ENCODE peak calls at places on chromosome 1, in eight cellular contexts. J is activated CD4-positive, alpha-beta T cell treated with anti-CD3 and anti-CD28 coated beads for 48 hours; V is naive thymus-derived CD8-positive, alpha-beta T cell; T is endothelial cell; B is upper lobe of right lung; L is activated T-cell treated with anti-CD3 and anti-CD28 coated beads for 1 hour; H is lower leg skin; F is M059J. Q is an unnamed sample.

GRCh38 chr1:28893403-28894102 is 20.8 kb upstream of the EPB41 start:
- DNase-seq in V (no peak), F (peak), J (peak), L (no peak), H (no peak), T (no peak), B (no peak), Q (no peak)

GRCh38 chr1:9929431-9930385 is 13.5 kb downstream of the LZIC start:
- DNase-seq in L (no peak), B (no peak), H (no peak), T (peak), V (no peak), F (no peak), J (no peak), Q (no peak)

GRCh38 chr1:151157067-151157531 is 650 bp downstream of the TNFAIP8L2 start:
- DNase-seq in H (no peak), V (no peak), F (no peak), L (peak), J (peak), T (no peak), B (peak), Q (peak)

GRCh38 chr1:165070675-165071074 is 285.8 kb downstream of the LMX1A start:
- DNase-seq in L (no peak), V (no peak), F (no peak), T (no peak), J (no peak), H (no peak), B (no peak), Q (no peak)

GRCh38 chr1:172447641-172448040 is 3.8 kb upstream of the PIGC start:
- DNase-seq in F (no peak), T (no peak), V (no peak), L (no peak), J (no peak), H (no peak), B (no peak), Q (no peak)

GRCh38 chr1:22137006-22137720 is 5.7 kb downstream of the WNT4 start:
- DNase-seq in V (no peak), J (no peak), L (no peak), B (no peak), F (no peak), H (peak), T (no peak), Q (no peak)

GRCh38 chr1:246681822-246682221 is 42.4 kb upstream of the SCCPDH start:
- DNase-seq in V (no peak), J (no peak), L (no peak), F (no peak), H (no peak), B (no peak), T (no peak), Q (no peak)

GRCh38 chr1:201900476-201900875 is 11.8 kb downstream of the SHISA4 start:
- DNase-seq in H (no peak), T (no peak), J (no peak), F (no peak), V (no peak), B (no peak), L (no peak), Q (no peak)

GRCh38 chr1:115596080-115596795 is 45.5 kb upstream of the VANGL1 start:
- DNase-seq in L (no peak), H (no peak), F (no peak), J (no peak), T (no peak), V (no peak), B (no peak), Q (no peak)

GRCh38 chr1:49102752-49103151 is 326.1 kb upstream of the BEND5 start:
- DNase-seq in V (no peak), H (no peak), T (no peak), L (no peak), B (no peak), J (no peak), F (peak), Q (no peak)

GRCh38 chr1:119475866-119476439 is 31.1 kb upstream of the HSD3B1 start:
- DNase-seq in H (peak), F (peak), T (peak), L (no peak), V (no peak), B (peak), J (peak), Q (no peak)

Q was measured in GDM1.